ENCODE peak calls at places on chromosomes 11 and 22, in four cellular contexts. M is kidney tubule cell, S is glomerular endothelial cell, A is retina. Z is an unnamed sample.

GRCh38 chr22:18977824-18978425 is 41.8 kb upstream of the PRODH start:
- DNase-seq in A (no peak), S (no peak), M (no peak), Z (no peak)

GRCh38 chr11:88555829-88556202 is 218.3 kb upstream of the CTSC start:
- DNase-seq in A (no peak), S (no peak), M (peak; percentile 17), Z (peak; percentile 43)

GRCh38 chr11:71339178-71339881 is 87.0 kb upstream of the SHANK2 start:
- DNase-seq in A (peak; percentile 13), M (no peak), S (no peak), Z (peak; percentile 74)

GRCh38 chr22:37498289-37498909 is 12.2 kb upstream of the MFNG start:
- DNase-seq in M (peak; percentile 38), S (no peak), A (peak; percentile 62), Z (no peak)

GRCh38 chr11:86592659-86593451 is 79.6 kb downstream of the ME3 start:
- DNase-seq in M (peak; percentile 100), A (peak; percentile 78), S (peak; percentile 96), Z (peak; percentile 81)

GRCh38 chr11:66311965-66312548 is 4.8 kb downstream of the CD248 start:
- DNase-seq in S (peak; percentile 41), M (peak; percentile 92), A (peak; percentile 98), Z (peak; percentile 91)

GRCh38 chr11:10540546-10540914 is 457 bp downstream of the RNF141 start:
- DNase-seq in M (peak; percentile 61), S (no peak), A (no peak), Z (peak; percentile 46)

GRCh38 chr11:96314326-96315050 is 28.5 kb downstream of the MAML2 start:
- DNase-seq in M (peak; percentile 95), A (no peak), S (no peak), Z (peak; percentile 49)

GRCh38 chr11:66327171-66328035 is 8.8 kb downstream of the RIN1 start:
- DNase-seq in M (peak; percentile 62), A (no peak), S (no peak), Z (peak; percentile 25)

GRCh38 chr11:121091492-121092179 is 9.4 kb upstream of the TECTA start:
- DNase-seq in A (no peak), S (no peak), M (no peak), Z (peak; percentile 25)

GRCh38 chr11:43311791-43312607 is at the start of gene API5:
- DNase-seq in S (peak; percentile 74), M (peak; percentile 94), A (peak; percentile 97), Z (peak; percentile 92)

GRCh38 chr22:23306438-23306921 is 126.2 kb downstream of the BCR start:
- DNase-seq in M (peak; percentile 59), A (no peak), S (peak; percentile 75), Z (peak; percentile 53)

GRCh38 chr11:127055240-127055639 is 54.7 kb upstream of the KIRREL3 start:
- DNase-seq in S (no peak), M (no peak), A (peak; percentile 27), Z (no peak)

GRCh38 chr22:42562684-42563083 is 8.9 kb downstream of the SERHL2 start:
- DNase-seq in S (no peak), M (no peak), A (no peak), Z (no peak)

GRCh38 chr11:130219148-130219547 is 59.6 kb downstream of the ST14 start:
- DNase-seq in A (no peak), S (no peak), M (no peak), Z (no peak)

GRCh38 chr11:32792948-32793475 is 1.4 kb downstream of the CCDC73 start:
- DNase-seq in M (peak; percentile 59), A (peak; percentile 79), S (peak; percentile 29), Z (peak; percentile 28)

GRCh38 chr11:67644472-67645418 is 5.2 kb upstream of the TBX10 start:
- DNase-seq in A (no peak), S (no peak), M (no peak), Z (no peak)

GRCh38 chr22:42716649-42717127 is 4.0 kb downstream of the A4GALT start:
- DNase-seq in M (peak; percentile 44), A (no peak), S (no peak), Z (no peak)

GRCh38 chr11:130042093-130042591 is 27.6 kb upstream of the APLP2 start:
- DNase-seq in S (peak; percentile 99), M (peak; percentile 91), A (no peak), Z (peak; percentile 91)

Z was measured in mammary epithelial cell.